ENCODE peak calls at places on chromosomes 4 and X, in four cellular contexts. R, B, J and C are unnamed samples.

GRCh38 chrX:107599371-107599970 is 28.8 kb upstream of the PRPS1 start:
- DNase-seq in B (no peak), J (peak), R (no peak), C (no peak)

GRCh38 chr4:124933521-124933920 is 221.0 kb upstream of the ANKRD50 start:
- DNase-seq in B (no peak), J (no peak), R (no peak), C (no peak)

GRCh38 chr4:158610790-158611189 is 60.9 kb downstream of the C4orf46 start:
- DNase-seq in R (no peak), B (no peak), J (peak), C (no peak)

GRCh38 chr4:78954048-78954666 is 14.9 kb upstream of the PAQR3 start:
- DNase-seq in R (no peak), B (peak), J (peak), C (no peak)

GRCh38 chr4:19224820-19225219 is 1026.9 kb upstream of the SLIT2 start:
- DNase-seq in R (peak), B (no peak), J (peak), C (no peak)

GRCh38 chrX:127879585-127879984 is 172.6 kb downstream of the ACTRT1 start:
- DNase-seq in R (no peak), B (no peak), J (no peak), C (no peak)

GRCh38 chrX:153645151-153645550 is 1.9 kb upstream of the DUSP9 start:
- DNase-seq in J (no peak), R (no peak), B (no peak), C (no peak)

GRCh38 chrX:72554448-72555140 is 18.0 kb downstream of the HDAC8 start:
- DNase-seq in J (no peak), R (no peak), B (peak), C (peak)

GRCh38 chr4:123020285-123020684 is 97.9 kb upstream of the NUDT6 start:
- DNase-seq in J (no peak), R (no peak), B (no peak), C (no peak)

GRCh38 chr4:88765729-88766128 is 68.1 kb upstream of the NAP1L5 start:
- DNase-seq in B (no peak), J (peak), R (peak), C (no peak)

GRCh38 chr4:41679991-41680390 is 68.5 kb downstream of the PHOX2B start:
- DNase-seq in B (no peak), J (no peak), R (no peak), C (no peak)

GRCh38 chr4:81507530-81507929 is 35.8 kb upstream of the RASGEF1B start:
- DNase-seq in R (no peak), B (no peak), J (no peak), C (no peak)

GRCh38 chrX:40145001-40145631 is 47.4 kb upstream of the BCOR start:
- DNase-seq in J (no peak), R (peak), B (no peak), C (no peak)

GRCh38 chrX:23805379-23805778 is 22.4 kb downstream of the SAT1 start:
- DNase-seq in B (no peak), J (no peak), R (no peak), C (no peak)

GRCh38 chr4:78774395-78774794 is 1.8 kb upstream of the BMP2K start:
- DNase-seq in R (no peak), J (no peak), B (no peak), C (no peak)

GRCh38 chr4:107993969-107994368 is 4.3 kb downstream of the HADH start:
- DNase-seq in R (no peak), J (no peak), B (no peak), C (no peak)

GRCh38 chr4:38024203-38024504 is 64.0 kb downstream of the PTTG2 start:
- DNase-seq in J (no peak), B (no peak), R (no peak), C (no peak)

GRCh38 chrX:100994352-100995281 is 25.1 kb downstream of the ARL13A start:
- DNase-seq in J (peak), B (no peak), R (no peak), C (no peak)

GRCh38 chr4:3640587-3640962 is 108.4 kb upstream of the LRPAP1 start:
- DNase-seq in J (no peak), B (no peak), R (no peak), C (no peak)

GRCh38 chr4:185479507-185479971 is 8.0 kb upstream of the CCDC110 start:
- DNase-seq in B (no peak), J (no peak), R (no peak), C (no peak)

GRCh38 chr4:27692098-27692679 is 831.5 kb downstream of the STIM2 start:
- DNase-seq in R (peak), J (peak), B (no peak), C (no peak)

GRCh38 chr4:79852305-79852730 is 220.7 kb downstream of the ANTXR2 start:
- DNase-seq in B (peak), R (peak), J (peak), C (no peak)

GRCh38 chr4:189659302-189659701 is 281.4 kb upstream of the FRG1 start:
- DNase-seq in B (no peak), R (no peak), J (no peak), C (no peak)

GRCh38 chr4:161256172-161256571 is 907.6 kb downstream of the FSTL5 start:
- DNase-seq in B (no peak), J (peak), R (no peak), C (no peak)

GRCh38 chr4:89420507-89420906 is 112.9 kb upstream of the GPRIN3 start:
- DNase-seq in B (no peak), R (no peak), J (no peak), C (no peak)

GRCh38 chr4:183602444-183603102 is 56.4 kb downstream of the RWDD4 start:
- DNase-seq in B (no peak), J (peak), R (no peak), C (no peak)

GRCh38 chrX:116897526-116897925 is 434.8 kb upstream of the CT83 start:
- DNase-seq in B (no peak), R (no peak), J (no peak), C (no peak)

GRCh38 chr4:183100827-183101226 is 1.8 kb downstream of the WWC2 start:
- DNase-seq in J (no peak), B (no peak), R (no peak), C (no peak)

GRCh38 chr4:25160714-25161598 is 707 bp upstream of the SEPSECS start:
- DNase-seq in R (peak), B (no peak), J (peak), C (no peak)

GRCh38 chr4:187204389-187204920 is 480.8 kb upstream of the FAT1 start:
- DNase-seq in B (no peak), J (no peak), R (no peak), C (no peak)

GRCh38 chr4:38314663-38315062 is 349.3 kb upstream of the KLF3 start:
- DNase-seq in B (no peak), J (no peak), R (no peak), C (no peak)

GRCh38 chr4:6071959-6072720 is 53.9 kb upstream of the C4orf50 start:
- DNase-seq in B (no peak), J (no peak), R (no peak), C (no peak)

GRCh38 chr4:6071191-6071958 is 53.1 kb upstream of the C4orf50 start:
- DNase-seq in B (no peak), R (no peak), J (no peak), C (no peak)

GRCh38 chr4:6079965-6080364 is 61.7 kb upstream of the C4orf50 start:
- DNase-seq in J (no peak), R (no peak), B (no peak), C (no peak)

GRCh38 chr4:6074723-6075122 is 56.5 kb upstream of the C4orf50 start:
- DNase-seq in J (no peak), R (no peak), B (no peak), C (no peak)

GRCh38 chr4:6076391-6076790 is 58.2 kb upstream of the C4orf50 start:
- DNase-seq in B (no peak), R (no peak), J (no peak), C (no peak)
- TF ChIP-seq CTCF in B (peak), R (peak), J (no peak), C (peak)

GRCh38 chrX:112510629-112511028 is 169.1 kb downstream of the LHFPL1 start:
- DNase-seq in R (no peak), B (no peak), J (no peak), C (no peak)

GRCh38 chrX:112513154-112513553 is 166.6 kb downstream of the LHFPL1 start:
- DNase-seq in R (no peak), B (no peak), J (no peak), C (no peak)

GRCh38 chrX:112512509-112512908 is 167.2 kb downstream of the LHFPL1 start:
- DNase-seq in B (no peak), J (no peak), R (no peak), C (no peak)
- TF ChIP-seq CTCF in B (no peak), J (no peak), R (no peak), C (peak)

GRCh38 chrX:7069556-7069955 is 78.0 kb upstream of the STS start:
- DNase-seq in J (no peak), B (no peak), R (no peak), C (no peak)

GRCh38 chrX:7068939-7069367 is 78.6 kb upstream of the STS start:
- DNase-seq in J (no peak), B (peak), R (no peak), C (no peak)

GRCh38 chrX:7072856-7073255 is 74.7 kb upstream of the STS start:
- DNase-seq in J (no peak), B (no peak), R (no peak), C (no peak)

GRCh38 chrX:7073336-7073735 is 74.2 kb upstream of the STS start:
- DNase-seq in R (no peak), B (no peak), J (no peak), C (no peak)

GRCh38 chrX:7071390-7071789 is 76.1 kb upstream of the STS start:
- DNase-seq in B (no peak), J (no peak), R (no peak), C (no peak)
- TF ChIP-seq CTCF in B (no peak), J (no peak), R (no peak), C (no peak)

GRCh38 chr4:98030059-98030458 is 113.2 kb downstream of the STPG2 start:
- DNase-seq in J (no peak), R (no peak), B (no peak), C (no peak)
- TF ChIP-seq CTCF in J (no peak), R (no peak), B (no peak), C (no peak)

DNA sequence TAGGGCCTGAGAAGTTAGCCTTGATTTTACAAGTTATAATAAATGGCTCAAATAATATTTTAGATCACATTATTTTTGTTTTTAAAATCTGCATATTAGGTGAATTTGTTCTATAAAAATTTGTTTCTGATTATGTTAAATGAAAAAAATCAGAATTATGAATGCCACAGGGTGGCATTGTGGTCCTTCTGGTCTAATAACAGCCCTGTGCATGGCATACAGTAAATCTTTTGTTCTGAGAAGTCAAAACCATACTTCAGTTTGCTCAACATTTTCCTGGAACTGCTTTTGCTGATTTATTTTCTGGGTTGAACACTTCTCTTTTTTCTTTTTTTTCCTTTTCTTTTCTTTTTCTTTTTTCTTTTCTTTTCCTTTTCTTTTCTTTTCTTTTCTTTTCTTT is 101.0 kb upstream of the UBQLN2 start:
- DNase-seq in B (no peak), R (no peak), J (peak), C (no peak)
- TF ChIP-seq CTCF in B (no peak), R (no peak), J (no peak), C (no peak)

GRCh38 chr4:93157984-93158383 is 670.6 kb upstream of the ATOH1 start:
- DNase-seq in J (peak), R (no peak), B (no peak), C (no peak)
- TF ChIP-seq CTCF in J (no peak), R (no peak), B (no peak), C (peak)

DNA sequence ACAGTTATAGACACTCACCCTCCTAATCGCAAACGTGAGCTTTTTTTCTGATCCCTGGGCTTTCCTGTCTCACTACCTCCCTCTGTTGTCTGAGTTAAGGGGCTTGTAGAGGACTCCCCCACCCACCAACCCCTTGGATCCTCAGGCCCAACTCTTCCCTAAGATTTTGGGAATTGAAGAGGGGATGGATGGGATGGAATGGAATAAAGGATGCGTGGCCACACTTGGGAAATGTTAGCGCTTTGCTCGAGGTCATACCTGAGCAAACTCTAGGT is 1.5 kb downstream of the CNKSR2 start:
- DNase-seq in J (no peak), R (no peak), B (no peak), C (no peak)
- TF ChIP-seq CTCF in J (no peak), R (no peak), B (no peak), C (peak)